ENCODE peak calls at places on chromosomes 3 and 15, in eight cellular contexts. D, V, O, P, M, T, E and I are unnamed samples.

GRCh38 chr15:43103939-43104338 is 1.9 kb downstream of the UBR1 start:
- DNase-seq in D (no peak), V (no peak), O (no peak), P (no peak), M (no peak), T (no peak), E (no peak), I (no peak)

GRCh38 chr15:69222002-69222474 is 61.6 kb downstream of the GLCE start:
- DNase-seq in D (no peak), V (no peak), O (no peak), P (no peak), M (no peak), T (no peak), E (no peak), I (no peak)

GRCh38 chr15:76576526-76577279 is 240.1 kb downstream of the ISL2 start:
- DNase-seq in D (no peak), V (peak), O (peak), P (peak), M (no peak), T (peak), E (no peak), I (no peak)

GRCh38 chr3:133413166-133414020 is 13.5 kb downstream of the BFSP2 start:
- DNase-seq in D (no peak), V (no peak), O (peak), P (peak), M (no peak), T (no peak), E (no peak), I (no peak)

GRCh38 chr15:72034351-72034750 is 83.6 kb downstream of the MYO9A start:
- DNase-seq in D (no peak), V (no peak), O (peak), P (no peak), M (no peak), T (no peak), E (no peak), I (no peak)

GRCh38 chr3:152039887-152040286 is 166.4 kb downstream of the SUCNR1 start:
- DNase-seq in D (no peak), V (no peak), O (no peak), P (no peak), M (no peak), T (no peak), E (no peak), I (no peak)

GRCh38 chr3:112333386-112334334 is 704 bp downstream of the CD200 start:
- DNase-seq in D (peak), V (no peak), O (peak), P (no peak), M (peak), T (no peak), E (peak), I (no peak)

GRCh38 chr3:49785565-49786356 is 581 bp downstream of the IP6K1 start:
- DNase-seq in D (peak), V (no peak), O (peak), P (peak), M (no peak), T (no peak), E (no peak), I (peak)

GRCh38 chr3:47669026-47669749 is 90.5 kb upstream of the CSPG5 start:
- DNase-seq in D (no peak), V (no peak), O (peak), P (peak), M (no peak), T (no peak), E (no peak), I (no peak)

GRCh38 chr3:100500320-100500880 is 8.0 kb downstream of the TMEM45A start:
- DNase-seq in D (no peak), V (no peak), O (no peak), P (no peak), M (no peak), T (no peak), E (no peak), I (no peak)

GRCh38 chr3:134777341-134777740 is 17.7 kb upstream of the EPHB1 start:
- DNase-seq in D (no peak), V (no peak), O (no peak), P (no peak), M (no peak), T (no peak), E (no peak), I (no peak)

GRCh38 chr3:52827866-52828376 is 2.6 kb downstream of the ITIH4 start:
- DNase-seq in D (no peak), V (peak), O (no peak), P (no peak), M (no peak), T (no peak), E (no peak), I (no peak)

GRCh38 chr15:86231864-86232801 is 152.5 kb downstream of the AGBL1 start:
- DNase-seq in D (peak), V (no peak), O (no peak), P (peak), M (no peak), T (peak), E (peak), I (no peak)

GRCh38 chr3:61233828-61234227 is 17.4 kb downstream of the FHIT start:
- DNase-seq in D (no peak), V (no peak), O (no peak), P (no peak), M (no peak), T (no peak), E (no peak), I (no peak)

GRCh38 chr3:13145131-13145825 is 72.0 kb upstream of the IQSEC1 start:
- DNase-seq in D (no peak), V (no peak), O (no peak), P (no peak), M (no peak), T (no peak), E (no peak), I (no peak)

GRCh38 chr3:179565496-179565895 is 2.8 kb downstream of the ACTL6A start:
- DNase-seq in D (no peak), V (no peak), O (no peak), P (no peak), M (no peak), T (no peak), E (no peak), I (no peak)

GRCh38 chr3:197353867-197354180 is 55.4 kb upstream of the DLG1 start:
- DNase-seq in D (no peak), V (no peak), O (peak), P (no peak), M (no peak), T (no peak), E (no peak), I (no peak)

GRCh38 chr15:87121357-87121756 is 1041.7 kb downstream of the AGBL1 start:
- DNase-seq in D (no peak), V (no peak), O (no peak), P (no peak), M (no peak), T (no peak), E (no peak), I (no peak)

GRCh38 chr15:63999177-63999576 is 47.1 kb downstream of the DAPK2 start:
- DNase-seq in D (no peak), V (no peak), O (no peak), P (no peak), M (no peak), T (no peak), E (no peak), I (no peak)

GRCh38 chr3:111797035-111797717 is 61.9 kb upstream of the PHLDB2 start:
- DNase-seq in D (no peak), V (no peak), O (peak), P (no peak), M (no peak), T (no peak), E (no peak), I (no peak)

GRCh38 chr15:27028836-27029482 is 58.0 kb downstream of the GABRG3 start:
- DNase-seq in D (no peak), V (no peak), O (no peak), P (no peak), M (no peak), T (no peak), E (no peak), I (no peak)

GRCh38 chr3:134291300-134292254 is 40.9 kb upstream of the RYK start:
- DNase-seq in D (no peak), V (peak), O (peak), P (peak), M (no peak), T (peak), E (no peak), I (no peak)